ENCODE peak calls at places on chromosomes 12 and 14, in four cellular contexts. X is neural crest cell, Y is AG04450, P is fibroblast of lung. V is an unnamed sample.

GRCh38 chr12:93090768-93091172 is 161.7 kb upstream of the EEA1 start:
- DNase-seq in X (no peak), Y (no peak), P (peak), V (no peak)

GRCh38 chr14:69152181-69152943 is 557 bp downstream of the DCAF5 start:
- DNase-seq in X (peak), Y (no peak), P (peak), V (peak)

GRCh38 chr14:72917420-72917819 is 8.8 kb upstream of the DCAF4 start:
- DNase-seq in X (no peak), Y (no peak), P (peak), V (no peak)

GRCh38 chr14:36663404-36664321 is 2.0 kb downstream of the PAX9 start:
- DNase-seq in X (no peak), Y (no peak), P (peak), V (peak)

GRCh38 chr14:49106721-49107689 is 479.2 kb downstream of the RPS29 start:
- DNase-seq in X (no peak), Y (no peak), P (peak), V (no peak)

GRCh38 chr12:103768467-103769123 is 72.4 kb downstream of the NT5DC3 start:
- DNase-seq in X (no peak), Y (no peak), P (no peak), V (no peak)

GRCh38 chr12:96099986-96100385 is 64.6 kb upstream of the LTA4H start:
- DNase-seq in X (no peak), Y (no peak), P (no peak), V (no peak)

GRCh38 chr12:34404377-34405285 is 382.3 kb downstream of the ALG10 start:
- DNase-seq in X (no peak), Y (no peak), P (no peak), V (peak)

GRCh38 chr14:33509454-33509853 is 441.4 kb downstream of the EGLN3 start:
- DNase-seq in X (no peak), Y (no peak), P (peak), V (no peak)

GRCh38 chr12:79373896-79374499 is 316.8 kb downstream of the PAWR start:
- DNase-seq in X (peak), Y (no peak), P (peak), V (peak)

GRCh38 chr14:44995770-44996294 is 33.8 kb downstream of the TOGARAM1 start:
- DNase-seq in X (no peak), Y (no peak), P (peak), V (no peak)

GRCh38 chr12:123139926-123140674 is 10.8 kb downstream of the PITPNM2 start:
- DNase-seq in X (no peak), Y (no peak), P (peak), V (no peak)

GRCh38 chr12:21775130-21775920 is 819 bp upstream of the KCNJ8 start:
- DNase-seq in X (no peak), Y (no peak), P (no peak), V (no peak)

GRCh38 chr14:104356738-104357688 is 218.6 kb downstream of the KIF26A start:
- DNase-seq in X (no peak), Y (no peak), P (no peak), V (no peak)

GRCh38 chr14:105495990-105496830 is 5.2 kb downstream of the TEDC1 start:
- DNase-seq in X (no peak), Y (no peak), P (no peak), V (no peak)

GRCh38 chr12:57149309-57149900 is 2.0 kb upstream of the LRP1-AS start:
- DNase-seq in X (no peak), Y (no peak), P (peak), V (no peak)

GRCh38 chr12:124909831-124910560 is 4.5 kb downstream of the UBC start:
- DNase-seq in X (no peak), Y (no peak), P (peak), V (no peak)

GRCh38 chr12:64608901-64609542 is 1.3 kb upstream of the RASSF3 start:
- DNase-seq in X (no peak), Y (no peak), P (peak), V (peak)
- TF ChIP-seq CTCF in X (no peak), Y (peak), P (peak), V (peak)

DNA sequence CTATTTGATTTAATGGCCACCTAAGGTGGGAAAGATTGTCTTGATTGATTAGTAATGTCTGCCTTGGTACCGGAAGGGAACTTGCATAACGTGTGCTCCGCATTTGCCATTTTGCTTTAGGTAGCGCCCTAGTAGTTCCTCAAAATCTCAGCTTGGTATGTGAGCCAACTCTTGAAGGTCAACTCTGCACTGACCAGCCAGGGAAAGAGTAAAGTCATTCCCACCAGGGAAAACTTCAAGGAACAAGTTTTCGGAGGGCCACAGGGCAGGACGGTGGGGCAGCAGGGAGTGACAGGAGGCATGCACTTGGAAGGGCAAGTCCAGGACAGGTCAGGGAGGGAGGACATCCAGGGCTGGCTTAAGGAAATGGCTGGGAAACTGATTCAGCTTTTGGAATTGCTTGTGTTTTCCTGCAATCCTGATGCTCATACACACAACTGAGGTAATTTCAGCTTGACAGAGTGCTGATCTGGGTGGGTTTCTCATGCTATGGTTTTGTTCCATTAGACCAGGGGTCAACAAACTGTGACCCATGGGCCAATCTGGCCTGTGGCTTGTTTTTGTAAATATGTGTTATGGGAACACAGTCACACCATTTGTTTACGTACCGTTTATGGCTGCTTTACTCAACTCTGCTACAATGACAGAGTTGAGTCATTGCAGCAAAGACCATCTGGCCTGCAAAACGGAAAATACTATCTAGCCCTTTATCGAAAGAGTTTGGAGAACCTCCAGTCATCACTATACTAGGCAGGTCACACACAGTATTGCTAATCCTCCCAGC is 184.5 kb downstream of the RBM19 start:
- DNase-seq in X (no peak), Y (no peak), P (peak), V (no peak)
- TF ChIP-seq CTCF in X (no peak), Y (no peak), P (no peak), V (no peak)

GRCh38 chr12:110280784-110281548 is at the start of gene ATP2A2:
- DNase-seq in X (peak), Y (peak), P (peak), V (peak)

GRCh38 chr12:110278137-110278536 is 2.9 kb upstream of the ATP2A2 start:
- DNase-seq in X (no peak), Y (no peak), P (no peak), V (no peak)

GRCh38 chr12:110279561-110279960 is 1.5 kb upstream of the ATP2A2 start:
- DNase-seq in X (no peak), Y (no peak), P (no peak), V (no peak)

GRCh38 chr12:110281549-110282342 is 699 bp downstream of the ATP2A2 start:
- DNase-seq in X (peak), Y (no peak), P (peak), V (peak)

DNA sequence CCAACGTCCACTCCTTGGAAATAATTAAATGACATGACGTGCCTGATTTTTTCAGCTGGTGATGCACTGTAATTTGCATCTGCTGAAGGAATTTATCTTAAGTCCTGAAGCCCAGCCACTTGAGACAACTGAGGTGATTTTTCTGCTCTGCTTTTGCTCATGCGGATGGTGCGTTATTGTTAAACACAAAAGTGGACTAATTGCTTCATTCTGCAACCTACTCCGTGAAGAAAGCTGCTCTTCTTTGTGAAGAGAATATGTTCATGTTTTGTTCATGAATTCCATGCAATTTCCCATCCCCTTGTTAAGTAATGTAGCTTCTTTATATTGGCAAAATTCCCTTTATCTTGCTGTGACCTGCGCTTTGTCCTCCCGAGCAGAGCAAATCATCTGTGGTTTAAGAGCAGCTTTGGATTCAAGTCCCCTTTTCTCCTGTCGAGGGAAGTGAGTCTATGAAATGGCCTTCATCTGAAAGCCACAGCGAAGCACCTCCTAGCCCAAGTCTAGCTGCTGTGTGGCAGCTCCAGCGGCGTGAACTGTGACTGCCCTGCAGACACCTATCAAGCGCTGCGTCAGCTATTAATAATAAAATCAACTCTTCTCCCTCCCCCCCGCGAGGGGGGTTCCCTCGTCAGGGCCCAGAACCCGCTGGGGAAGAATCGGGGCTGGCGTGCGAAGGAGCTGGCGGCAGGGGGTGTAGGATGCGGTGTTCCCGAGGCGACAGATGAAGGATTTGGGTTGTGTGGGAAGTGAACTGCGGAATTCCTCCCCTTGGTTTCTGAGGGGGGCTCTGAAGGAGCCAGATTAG is 867 bp upstream of the ATP2A2 start:
- DNase-seq in X (no peak), Y (no peak), P (peak), V (peak)
- TF ChIP-seq CTCF in X (no peak), Y (no peak), P (no peak), V (no peak)

GRCh38 chr12:76031081-76031413 is 529 bp downstream of the PHLDA1 start:
- DNase-seq in X (no peak), Y (no peak), P (no peak), V (no peak)

GRCh38 chr12:76030378-76031080 is 1.0 kb downstream of the PHLDA1 start:
- DNase-seq in X (peak), Y (no peak), P (peak), V (peak)

GRCh38 chr12:76029982-76030377 is 1.6 kb downstream of the PHLDA1 start:
- DNase-seq in X (no peak), Y (no peak), P (peak), V (peak)

GRCh38 chr12:76032043-76032981 is 736 bp upstream of the PHLDA1 start:
- DNase-seq in X (peak), Y (no peak), P (peak), V (peak)

GRCh38 chr12:76031414-76032042 is at the start of gene PHLDA1:
- DNase-seq in X (peak), Y (peak), P (peak), V (peak)
- TF ChIP-seq CTCF in X (peak), Y (peak), P (peak), V (peak)

DNA sequence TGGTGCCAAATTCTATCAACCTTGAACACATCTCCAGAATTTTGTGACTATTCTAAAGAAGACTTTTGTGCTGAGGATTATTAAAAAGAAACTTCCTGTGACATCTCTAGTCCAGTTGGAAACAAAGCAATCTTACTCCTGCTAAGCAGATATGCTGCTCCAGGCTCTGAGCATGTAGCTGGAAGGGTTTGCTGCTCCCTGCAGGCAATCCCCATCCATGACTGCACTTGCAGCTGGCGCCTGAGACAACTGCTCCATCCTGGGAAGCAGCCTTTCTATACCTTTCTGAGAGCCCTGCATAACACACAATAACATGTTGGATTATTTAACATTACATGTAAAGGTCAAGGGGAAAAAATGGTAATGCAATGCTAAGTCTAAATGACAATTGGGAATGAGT is 105.1 kb downstream of the NDUFA12 start:
- DNase-seq in X (no peak), Y (no peak), P (no peak), V (no peak)
- TF ChIP-seq CTCF in X (peak), Y (peak), P (peak), V (peak)

GRCh38 chr12:74849801-74850200 is 312.2 kb downstream of the ATXN7L3B start:
- DNase-seq in X (no peak), Y (no peak), P (no peak), V (no peak)
- TF ChIP-seq CTCF in X (peak), Y (peak), P (no peak), V (peak)

GRCh38 chr12:121822393-121823100 is 18.7 kb downstream of the SETD1B start:
- DNase-seq in X (no peak), Y (no peak), P (no peak), V (no peak)

GRCh38 chr12:121823727-121824115 is 19.9 kb downstream of the SETD1B start:
- DNase-seq in X (no peak), Y (no peak), P (no peak), V (no peak)

GRCh38 chr12:121820056-121820455 is 16.2 kb downstream of the SETD1B start:
- DNase-seq in X (no peak), Y (no peak), P (no peak), V (no peak)

GRCh38 chr12:121825041-121825523 is 21.3 kb downstream of the SETD1B start:
- DNase-seq in X (no peak), Y (no peak), P (no peak), V (no peak)

DNA sequence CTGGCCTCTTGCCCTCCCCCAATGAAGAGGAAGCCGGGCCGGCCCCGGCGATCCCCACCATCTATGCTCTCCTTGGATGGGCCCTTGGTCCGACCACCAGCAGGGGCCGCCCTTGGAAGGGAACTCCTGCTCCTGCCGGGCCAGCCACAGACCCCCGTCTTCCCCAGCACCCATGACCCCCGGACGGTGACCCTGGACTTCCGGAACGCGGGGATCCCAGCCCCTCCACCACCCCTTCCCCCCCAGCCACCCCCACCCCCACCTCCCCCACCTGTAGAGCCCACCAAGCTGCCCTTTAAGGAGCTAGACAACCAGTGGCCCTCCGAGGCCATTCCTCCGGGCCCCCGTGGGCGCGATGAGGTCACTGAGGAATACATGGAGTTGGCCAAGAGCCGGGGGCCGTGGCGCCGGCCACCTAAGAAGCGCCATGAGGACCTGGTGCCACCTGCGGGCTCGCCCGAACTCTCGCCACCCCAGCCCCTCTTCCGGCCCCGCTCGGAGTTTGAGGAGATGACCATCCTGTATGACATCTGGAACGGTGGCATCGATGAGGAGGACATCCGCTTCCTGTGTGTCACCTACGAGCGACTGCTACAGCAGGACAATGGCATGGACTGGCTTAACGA is 19.4 kb downstream of the SETD1B start:
- DNase-seq in X (no peak), Y (no peak), P (no peak), V (no peak)
- TF ChIP-seq CTCF in X (no peak), Y (peak), P (peak), V (no peak)

GRCh38 chr12:17592472-17592871 is 497.5 kb downstream of the RERGL start:
- DNase-seq in X (no peak), Y (no peak), P (no peak), V (no peak)

GRCh38 chr12:17593715-17594406 is 496.1 kb downstream of the RERGL start:
- DNase-seq in X (no peak), Y (no peak), P (no peak), V (no peak)

GRCh38 chr12:17591113-17591512 is 498.9 kb downstream of the RERGL start:
- DNase-seq in X (no peak), Y (no peak), P (no peak), V (no peak)

DNA sequence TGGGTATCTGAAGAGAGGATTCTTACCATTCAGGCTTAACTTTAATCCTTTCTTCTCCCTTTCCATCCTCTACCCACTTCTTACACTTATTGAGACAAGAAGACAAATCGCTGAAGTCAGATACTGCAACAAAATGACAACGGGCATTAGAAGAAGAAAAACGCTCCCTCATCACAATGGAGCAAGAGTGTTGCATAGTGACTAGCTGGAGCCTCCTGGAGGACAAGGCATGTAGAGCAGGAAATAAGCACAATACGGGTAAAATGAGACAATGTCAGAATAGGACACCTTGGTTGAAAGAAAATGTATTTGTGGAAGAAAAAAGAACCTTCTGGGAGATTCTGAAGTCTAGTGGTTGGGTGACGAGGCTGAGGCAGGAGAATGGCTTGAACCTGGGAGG is 501.0 kb downstream of the RERGL start:
- DNase-seq in X (peak), Y (no peak), P (peak), V (no peak)
- TF ChIP-seq CTCF in X (peak), Y (no peak), P (no peak), V (peak)

GRCh38 chr12:32679091-32679909 is at the start of gene DNM1L:
- DNase-seq in X (peak), Y (peak), P (peak), V (peak)
- TF ChIP-seq CTCF in X (peak), Y (no peak), P (no peak), V (no peak)

GRCh38 chr12:83472772-83473171 is 786.1 kb downstream of the TMTC2 start:
- DNase-seq in X (no peak), Y (no peak), P (no peak), V (no peak)
- TF ChIP-seq CTCF in X (no peak), Y (no peak), P (no peak), V (no peak)

V was measured in GM13977.